ENCODE peak calls at places on chromosome 17, in ten cellular contexts. D is HL-60, J is NCI-H510A treated with DMSO at 0.1 percent for 48 hours, Y is renal cortical epithelial cell, I is left colon, E is T-cell, Z is NCI-H1092, F is endothelial cell, W is non-pigmented ciliary epithelial cell, O is mesenchymal stem cell. S is an unnamed sample.

GRCh38 chr17:44318077-44318892 is 6.3 kb downstream of the SLC25A39 start:
- DNase-seq in D (no peak), J (no peak), Y (no peak), I (no peak), E (no peak), Z (no peak), F (no peak), W (no peak), O (no peak), S (no peak)

GRCh38 chr17:29124931-29125270 is 55.3 kb downstream of the MYO18A start:
- DNase-seq in D (no peak), J (no peak), Y (no peak), I (peak), E (no peak), Z (no peak), F (no peak), W (no peak), O (no peak), S (no peak)

GRCh38 chr17:64061157-64061898 is 40.9 kb upstream of the ICAM2 start:
- DNase-seq in D (no peak), J (no peak), Y (peak), I (no peak), E (no peak), Z (no peak), F (no peak), W (no peak), O (no peak), S (no peak)

GRCh38 chr17:6503641-6504195 is 52.6 kb downstream of the PITPNM3 start:
- DNase-seq in D (no peak), J (no peak), Y (no peak), I (no peak), E (no peak), Z (no peak), F (no peak), W (no peak), O (no peak), S (no peak)

GRCh38 chr17:31522284-31522931 is 130.9 kb downstream of the RAB11FIP4 start:
- DNase-seq in D (no peak), J (no peak), Y (no peak), I (no peak), E (no peak), Z (no peak), F (no peak), W (no peak), O (no peak), S (no peak)

GRCh38 chr17:8005951-8006730 is 3.7 kb downstream of the GUCY2D start:
- DNase-seq in D (no peak), J (no peak), Y (no peak), I (no peak), E (no peak), Z (no peak), F (no peak), W (no peak), O (no peak), S (no peak)

GRCh38 chr17:62967111-62967449 is 1.0 kb downstream of the TANC2 start:
- DNase-seq in D (no peak), J (no peak), Y (no peak), I (no peak), E (no peak), Z (no peak), F (no peak), W (no peak), O (no peak), S (no peak)

GRCh38 chr17:17062356-17062755 is 20.1 kb downstream of the MPRIP start:
- DNase-seq in D (no peak), J (no peak), Y (no peak), I (peak), E (no peak), Z (no peak), F (no peak), W (no peak), O (peak), S (no peak)

GRCh38 chr17:47276868-47277267 is 23.2 kb downstream of the ITGB3 start:
- DNase-seq in D (no peak), J (peak), Y (peak), I (peak), E (no peak), Z (peak), F (peak), W (no peak), O (peak), S (peak)

GRCh38 chr17:29019475-29020181 is 13.8 kb upstream of the SEZ6 start:
- DNase-seq in D (no peak), J (no peak), Y (no peak), I (no peak), E (no peak), Z (no peak), F (no peak), W (no peak), O (no peak), S (no peak)

GRCh38 chr17:14712471-14713075 is 411.7 kb downstream of the HS3ST3B1 start:
- DNase-seq in D (peak), J (no peak), Y (no peak), I (no peak), E (no peak), Z (no peak), F (no peak), W (no peak), O (no peak), S (no peak)

GRCh38 chr17:21370430-21370829 is 5.7 kb upstream of the KCNJ12 start:
- DNase-seq in D (no peak), J (no peak), Y (no peak), I (no peak), E (no peak), Z (no peak), F (no peak), W (no peak), O (peak), S (peak)

GRCh38 chr17:13491916-13492315 is 109.8 kb downstream of the HS3ST3A1 start:
- DNase-seq in D (no peak), J (no peak), Y (peak), I (no peak), E (no peak), Z (no peak), F (no peak), W (no peak), O (no peak), S (no peak)

GRCh38 chr17:74632597-74632996 is 9.1 kb upstream of the CD300E start:
- DNase-seq in D (no peak), J (no peak), Y (no peak), I (no peak), E (no peak), Z (no peak), F (no peak), W (no peak), O (no peak), S (no peak)

GRCh38 chr17:28370035-28370743 is at the start of gene VTN:
- DNase-seq in D (peak), J (peak), Y (no peak), I (no peak), E (no peak), Z (no peak), F (no peak), W (no peak), O (peak), S (no peak)

GRCh38 chr17:79674506-79675412 is 56.0 kb upstream of the ENPP7 start:
- DNase-seq in D (no peak), J (no peak), Y (no peak), I (no peak), E (no peak), Z (no peak), F (no peak), W (no peak), O (no peak), S (no peak)

S was measured in NCI-H2227 treated with DMSO at 0.1 percent for 48 hours.